ENCODE peak calls at places on chromosomes 6 and 20, in ten cellular contexts. R is right lobe of liver, G is IMR-90, T is heart right ventricle, I is PC-9, K is caudate nucleus, C is Panc1, O is tibial artery, N is sigmoid colon, J is mammary epithelial cell. L is an unnamed sample.
A peak's percentile ranks its signal among the peaks of the same experiment; 100 is the strongest.

GRCh38 chr20:46767127-46767761 is 57.8 kb downstream of the SLC2A10 start:
- DNase-seq in G (peak; percentile 36), I (no peak), R (no peak), K (no peak), J (peak; percentile 36), N (no peak), O (no peak), C (no peak), T (no peak), L (no peak)

GRCh38 chr6:83092756-83093399 is 25.4 kb downstream of the DOP1A start:
- DNase-seq in C (no peak), O (no peak), N (no peak), J (peak; percentile 42), T (no peak), I (no peak), G (peak; percentile 78), R (no peak), K (no peak), L (no peak)

GRCh38 chr20:41365785-41366545 is 653 bp downstream of the EMILIN3 start:
- DNase-seq in T (no peak), C (no peak), G (no peak), O (no peak), I (no peak), R (no peak), N (no peak), K (no peak), J (no peak), L (no peak)

GRCh38 chr6:106087548-106088325 is 1.6 kb downstream of the PRDM1 start:
- DNase-seq in I (peak; percentile 55), N (no peak), C (no peak), O (no peak), J (peak; percentile 60), K (no peak), T (no peak), G (peak; percentile 87), R (no peak), L (no peak)

GRCh38 chr6:11947063-11947462 is 65.0 kb upstream of the HIVEP1 start:
- DNase-seq in O (no peak), G (no peak), C (no peak), T (no peak), N (no peak), R (no peak), K (no peak), I (no peak), J (no peak), L (no peak)

GRCh38 chr6:121760191-121760590 is 324.7 kb downstream of the GJA1 start:
- DNase-seq in R (no peak), J (no peak), N (no peak), O (no peak), T (no peak), K (no peak), I (no peak), G (no peak), C (no peak), L (no peak)

GRCh38 chr20:24752612-24753011 is 196.5 kb upstream of the CST7 start:
- DNase-seq in K (no peak), C (no peak), I (no peak), N (no peak), G (no peak), T (no peak), O (peak; percentile 10), J (peak; percentile 41), R (no peak), L (no peak)

GRCh38 chr20:57650266-57650665 is 30.0 kb upstream of the ZBP1 start:
- DNase-seq in R (no peak), I (no peak), G (no peak), N (no peak), C (no peak), O (no peak), T (no peak), K (no peak), J (no peak), L (no peak)

GRCh38 chr20:6651016-6651415 is 116.5 kb upstream of the BMP2 start:
- DNase-seq in K (no peak), I (peak; percentile 70), C (peak; percentile 4), T (no peak), R (no peak), G (peak; percentile 9), J (peak; percentile 98), N (peak; percentile 92), O (peak; percentile 68), L (no peak)

GRCh38 chr6:132395015-132395597 is 6.2 kb downstream of the MOXD1 start:
- DNase-seq in J (no peak), C (no peak), I (no peak), R (no peak), K (no peak), N (no peak), G (no peak), T (no peak), O (no peak), L (no peak)

GRCh38 chr6:104239971-104240370 is 619.7 kb downstream of the HACE1 start:
- DNase-seq in N (no peak), I (no peak), T (no peak), G (no peak), K (no peak), C (no peak), R (no peak), J (no peak), O (no peak), L (no peak)

GRCh38 chr6:37668251-37668650 is 29.4 kb downstream of the MDGA1 start:
- DNase-seq in O (no peak), J (no peak), T (no peak), C (no peak), G (no peak), K (no peak), I (peak; percentile 93), R (no peak), N (no peak), L (no peak)

GRCh38 chr20:63682384-63683139 is 13.9 kb upstream of the TNFRSF6B start:
- DNase-seq in C (peak; percentile 96), T (peak; percentile 63), G (peak; percentile 98), O (peak; percentile 94), J (peak; percentile 99), N (peak; percentile 92), R (no peak), K (no peak), I (peak; percentile 99), L (peak; percentile 59)

GRCh38 chr6:134551245-134551960 is 233.5 kb upstream of the SGK1 start:
- DNase-seq in G (peak; percentile 90), J (peak; percentile 64), O (no peak), N (no peak), I (peak; percentile 63), C (peak; percentile 51), T (no peak), R (no peak), K (no peak), L (no peak)

GRCh38 chr6:37192669-37193068 is 22.7 kb downstream of the PIM1 start:
- DNase-seq in G (no peak), O (no peak), N (peak; percentile 14), I (no peak), T (no peak), R (no peak), J (no peak), C (no peak), K (no peak), L (no peak)

GRCh38 chr20:10501377-10501776 is 66.3 kb downstream of the SLX4IP start:
- DNase-seq in I (no peak), C (no peak), J (peak; percentile 56), T (no peak), K (no peak), R (no peak), N (peak; percentile 82), O (no peak), G (no peak), L (no peak)

GRCh38 chr6:89393659-89394058 is 18.4 kb downstream of the RRAGD start:
- DNase-seq in T (no peak), C (no peak), O (no peak), K (no peak), G (no peak), J (no peak), I (no peak), N (no peak), R (no peak), L (no peak)

GRCh38 chr20:47922280-47922675 is 137.0 kb upstream of the SULF2 start:
- DNase-seq in R (no peak), I (peak; percentile 92), K (no peak), N (no peak), C (no peak), T (no peak), G (peak; percentile 10), O (no peak), J (peak; percentile 32), L (no peak)

GRCh38 chr6:108588586-108588985 is 27.9 kb downstream of the FOXO3 start:
- DNase-seq in J (peak; percentile 54), I (no peak), K (no peak), T (no peak), C (no peak), R (no peak), O (no peak), G (peak; percentile 67), N (no peak), L (no peak)

GRCh38 chr6:110542311-110543024 is 66.1 kb upstream of the SLC22A16 start:
- DNase-seq in I (no peak), O (no peak), J (no peak), K (peak; percentile 36), C (no peak), N (no peak), R (no peak), T (peak; percentile 63), G (no peak), L (no peak)
- H3K27ac ChIP-seq in I (no peak overlapping the region), O (no peak overlapping the region), J (no peak overlapping the region), K (peak overlapping the region; percentile 99), C (no peak overlapping the region), N (no peak overlapping the region), R (no peak overlapping the region), T (peak overlapping the region; percentile 41), G (no peak overlapping the region), L (no peak overlapping the region)

DNA sequence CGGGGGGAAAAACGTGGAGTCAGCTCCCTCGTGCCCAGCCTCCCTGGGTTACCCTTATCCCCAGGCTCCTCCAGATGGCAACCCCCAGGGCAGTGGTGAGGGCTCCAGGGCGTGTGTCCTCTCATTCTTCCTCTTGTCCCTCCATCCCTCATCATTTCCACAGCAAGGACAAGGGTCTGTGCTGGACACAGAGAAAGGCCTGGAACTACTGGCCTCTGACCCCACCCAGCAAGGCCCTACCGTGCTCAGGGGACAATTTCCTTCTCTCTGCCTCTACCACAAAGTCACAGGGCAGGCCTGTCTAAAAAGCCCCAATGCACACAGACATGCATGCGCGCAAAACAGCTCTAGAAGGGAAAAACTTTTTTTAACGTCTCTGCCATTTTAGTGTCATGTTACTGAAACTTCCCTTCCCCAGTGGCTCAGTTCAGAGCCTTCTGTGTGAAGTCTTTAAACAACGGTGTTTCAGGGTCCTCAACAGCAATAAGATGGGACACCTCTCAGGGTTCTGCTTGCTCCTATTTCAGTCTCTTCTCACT is 1.1 kb upstream of the SLC35B2 start:
- DNase-seq in K (no peak), J (no peak), G (no peak), T (no peak), C (no peak), I (peak; percentile 31), R (peak; percentile 49), N (no peak), O (no peak), L (no peak)
- H3K27ac ChIP-seq in K (no peak overlapping the region), J (no peak overlapping the region), G (no peak overlapping the region), T (no peak overlapping the region), C (peak overlapping the region; percentile 79), I (no peak overlapping the region), R (no peak overlapping the region), N (peak overlapping the region; percentile 94), O (no peak overlapping the region), L (no peak overlapping the region)

GRCh38 chr6:41708856-41709255 is 26.6 kb downstream of the TFEB start:
- DNase-seq in T (no peak), J (no peak), G (no peak), R (peak; percentile 9), C (no peak), O (no peak), I (no peak), N (no peak), K (no peak), L (no peak)
- H3K27ac ChIP-seq in T (no peak overlapping the region), J (no peak overlapping the region), G (no peak overlapping the region), R (no peak overlapping the region), C (no peak overlapping the region), O (no peak overlapping the region), I (no peak overlapping the region), N (peak overlapping the region; percentile 4), K (peak overlapping the region; percentile 99), L (no peak overlapping the region)

GRCh38 chr6:6857528-6857927 is 250.2 kb upstream of the RREB1 start:
- DNase-seq in C (no peak), O (no peak), G (no peak), J (no peak), I (no peak), T (no peak), R (no peak), K (no peak), N (no peak), L (no peak)
- H3K27ac ChIP-seq in C (no peak overlapping the region), O (no peak overlapping the region), G (no peak overlapping the region), J (no peak overlapping the region), I (peak overlapping the region; percentile 96), T (peak overlapping the region; percentile 81), R (peak overlapping the region; percentile 63), K (no peak overlapping the region), N (peak overlapping the region; percentile 28), L (no peak overlapping the region)

L was measured in thoracic aorta.